ENCODE peak calls at places on chromosomes 5 and 9, in eight cellular contexts. One of them, this sample, is unnamed.

GRCh38 chr9:77291714-77292113 is 114.4 kb downstream of the VPS13A start:
- DNase-seq in NCI-H345: no peak
- DNase-seq in HCT116: peak; percentile 8
- DNase-seq in 8988T: peak; percentile 12
- DNase-seq in left cardiac atrium: no peak
- DNase-seq in fibroblast of lung: peak; percentile 16
- DNase-seq in cerebellum: no peak
- DNase-seq in NCI-H2029 treated with DMSO at 0.1 percent for 48 hours: no peak
- DNase-seq in this sample: no peak

GRCh38 chr5:62273691-62274090 is 32.3 kb upstream of the KIF2A start:
- DNase-seq in NCI-H345: no peak
- DNase-seq in HCT116: no peak
- DNase-seq in 8988T: no peak
- DNase-seq in left cardiac atrium: no peak
- DNase-seq in fibroblast of lung: no peak
- DNase-seq in cerebellum: peak; percentile 20
- DNase-seq in NCI-H2029 treated with DMSO at 0.1 percent for 48 hours: no peak
- DNase-seq in this sample: no peak

GRCh38 chr9:89466451-89467277 is 31.2 kb downstream of the SEMA4D start:
- DNase-seq in NCI-H345: no peak
- DNase-seq in HCT116: no peak
- DNase-seq in 8988T: no peak
- DNase-seq in left cardiac atrium: no peak
- DNase-seq in fibroblast of lung: no peak
- DNase-seq in cerebellum: no peak
- DNase-seq in NCI-H2029 treated with DMSO at 0.1 percent for 48 hours: no peak
- DNase-seq in this sample: no peak

GRCh38 chr9:34928921-34929320 is 29.2 kb upstream of the PHF24 start:
- DNase-seq in NCI-H345: no peak
- DNase-seq in HCT116: no peak
- DNase-seq in 8988T: no peak
- DNase-seq in left cardiac atrium: no peak
- DNase-seq in fibroblast of lung: no peak
- DNase-seq in cerebellum: no peak
- DNase-seq in NCI-H2029 treated with DMSO at 0.1 percent for 48 hours: no peak
- DNase-seq in this sample: no peak

GRCh38 chr9:122122903-122123632 is 30.0 kb upstream of the TTLL11 start:
- DNase-seq in NCI-H345: peak; percentile 64
- DNase-seq in HCT116: peak; percentile 59
- DNase-seq in 8988T: peak; percentile 86
- DNase-seq in left cardiac atrium: peak; percentile 70
- DNase-seq in fibroblast of lung: peak; percentile 39
- DNase-seq in cerebellum: peak; percentile 61
- DNase-seq in NCI-H2029 treated with DMSO at 0.1 percent for 48 hours: peak; percentile 10
- DNase-seq in this sample: peak; percentile 47

GRCh38 chr9:131728961-131729360 is 10.9 kb downstream of the RAPGEF1 start:
- DNase-seq in NCI-H345: no peak
- DNase-seq in HCT116: no peak
- DNase-seq in 8988T: no peak
- DNase-seq in left cardiac atrium: no peak
- DNase-seq in fibroblast of lung: no peak
- DNase-seq in cerebellum: no peak
- DNase-seq in NCI-H2029 treated with DMSO at 0.1 percent for 48 hours: no peak
- DNase-seq in this sample: peak; percentile 69

GRCh38 chr9:121839726-121840500 is 188.5 kb downstream of the DAB2IP start:
- DNase-seq in NCI-H345: no peak
- DNase-seq in HCT116: no peak
- DNase-seq in 8988T: no peak
- DNase-seq in left cardiac atrium: no peak
- DNase-seq in fibroblast of lung: no peak
- DNase-seq in cerebellum: no peak
- DNase-seq in NCI-H2029 treated with DMSO at 0.1 percent for 48 hours: no peak
- DNase-seq in this sample: no peak

GRCh38 chr5:143653766-143654282 is 158.1 kb upstream of the HMHB1 start:
- DNase-seq in NCI-H345: no peak
- DNase-seq in HCT116: no peak
- DNase-seq in 8988T: no peak
- DNase-seq in left cardiac atrium: no peak
- DNase-seq in fibroblast of lung: no peak
- DNase-seq in cerebellum: no peak
- DNase-seq in NCI-H2029 treated with DMSO at 0.1 percent for 48 hours: no peak
- DNase-seq in this sample: no peak

GRCh38 chr5:149550608-149551226 is 522 bp downstream of the CSNK1A1 start:
- DNase-seq in NCI-H345: peak; percentile 31
- DNase-seq in HCT116: no peak
- DNase-seq in 8988T: no peak
- DNase-seq in left cardiac atrium: no peak
- DNase-seq in fibroblast of lung: no peak
- DNase-seq in cerebellum: no peak
- DNase-seq in NCI-H2029 treated with DMSO at 0.1 percent for 48 hours: no peak
- DNase-seq in this sample: no peak

GRCh38 chr9:4229252-4229651 is 70.6 kb downstream of the GLIS3 start:
- DNase-seq in NCI-H345: no peak
- DNase-seq in HCT116: no peak
- DNase-seq in 8988T: no peak
- DNase-seq in left cardiac atrium: no peak
- DNase-seq in fibroblast of lung: no peak
- DNase-seq in cerebellum: no peak
- DNase-seq in NCI-H2029 treated with DMSO at 0.1 percent for 48 hours: no peak
- DNase-seq in this sample: no peak

GRCh38 chr5:56279979-56280378 is 46.8 kb upstream of the ANKRD55 start:
- DNase-seq in NCI-H345: no peak
- DNase-seq in HCT116: no peak
- DNase-seq in 8988T: no peak
- DNase-seq in left cardiac atrium: no peak
- DNase-seq in fibroblast of lung: peak; percentile 86
- DNase-seq in cerebellum: no peak
- DNase-seq in NCI-H2029 treated with DMSO at 0.1 percent for 48 hours: no peak
- DNase-seq in this sample: no peak

GRCh38 chr9:117718085-117718484 is 13.9 kb downstream of the TLR4 start:
- DNase-seq in NCI-H345: no peak
- DNase-seq in HCT116: no peak
- DNase-seq in 8988T: no peak
- DNase-seq in left cardiac atrium: no peak
- DNase-seq in fibroblast of lung: no peak
- DNase-seq in cerebellum: no peak
- DNase-seq in NCI-H2029 treated with DMSO at 0.1 percent for 48 hours: no peak
- DNase-seq in this sample: no peak

GRCh38 chr9:129359871-129360536 is 181.9 kb upstream of the IER5L start:
- DNase-seq in NCI-H345: no peak
- DNase-seq in HCT116: no peak
- DNase-seq in 8988T: no peak
- DNase-seq in left cardiac atrium: no peak
- DNase-seq in fibroblast of lung: no peak
- DNase-seq in cerebellum: no peak
- DNase-seq in NCI-H2029 treated with DMSO at 0.1 percent for 48 hours: no peak
- DNase-seq in this sample: no peak

This sample was measured in naive thymus-derived CD8-positive, alpha-beta T cell.